ENCODE peak calls at places on chromosomes 6 and 20, in five cellular contexts. K, G, R, S and W are unnamed samples.

GRCh38 chr6:45478235-45478634 is 100.5 kb upstream of the SUPT3H start:
- DNase-seq in S (no peak), R (no peak), G (no peak), K (no peak), W (no peak)

GRCh38 chr6:37511910-37512399 is 12.3 kb upstream of the CCDC167 start:
- DNase-seq in G (no peak), S (no peak), K (no peak), R (no peak), W (no peak)

GRCh38 chr20:53981752-53982437 is 88.5 kb downstream of the BCAS1 start:
- DNase-seq in G (no peak), K (no peak), R (no peak), S (no peak), W (no peak)

GRCh38 chr6:170316071-170316470 is 9.5 kb downstream of the FAM120B start:
- DNase-seq in G (no peak), R (no peak), S (no peak), K (no peak), W (no peak)

GRCh38 chr20:41173161-41173721 is 35.9 kb downstream of the PLCG1 start:
- DNase-seq in G (peak; percentile 47), R (peak; percentile 34), S (peak; percentile 54), K (peak; percentile 67), W (peak; percentile 79)

GRCh38 chr6:37492236-37493046 is 7.3 kb downstream of the CCDC167 start:
- DNase-seq in K (no peak), S (peak; percentile 88), R (no peak), G (no peak), W (no peak)

GRCh38 chr6:158818008-158818579 is 1.1 kb downstream of the EZR start:
- DNase-seq in R (peak; percentile 33), S (peak; percentile 67), K (peak; percentile 73), G (peak; percentile 24), W (peak; percentile 64)

GRCh38 chr20:36439040-36439730 is 102.1 kb upstream of the MYL9 start:
- DNase-seq in S (peak; percentile 57), K (peak; percentile 70), R (peak; percentile 50), G (peak; percentile 38), W (peak; percentile 70)

GRCh38 chr6:10951675-10952282 is 64.9 kb downstream of the SYCP2L start:
- DNase-seq in K (no peak), R (peak; percentile 28), G (no peak), S (peak; percentile 9), W (peak; percentile 30)